ENCODE peak calls at places on chromosomes 12 and 14, in ten cellular contexts. P is colonic mucosa; V is activated B cell treated with CpG ODN at 0.5 μM for 24 hours; K is endothelial cell; T is uterus; H is activated CD8-positive, alpha-beta T cell treated with anti-CD3 and anti-CD28 coated beads for 36 hours; D is WTC11; C is neural crest cell; X is epithelial cell of esophagus; S is bronchial epithelial cell. A is an unnamed sample.

GRCh38 chr12:2415568-2415944 is 362.8 kb downstream of the CACNA1C start:
- DNase-seq in X (no peak), P (no peak), V (no peak), T (no peak), D (no peak), C (no peak), K (no peak), H (no peak), S (no peak), A (no peak)

GRCh38 chr14:68033533-68033932 is 214.0 kb downstream of the RAD51B start:
- DNase-seq in D (no peak), T (no peak), P (no peak), S (no peak), C (no peak), V (no peak), K (no peak), H (no peak), X (no peak), A (no peak)

GRCh38 chr14:95033851-95034622 is 123.3 kb downstream of the DICER1 start:
- DNase-seq in T (no peak), V (no peak), H (no peak), D (no peak), P (peak), X (no peak), C (no peak), S (no peak), K (no peak), A (no peak)

GRCh38 chr14:61811882-61812346 is 49.7 kb downstream of the SNAPC1 start:
- DNase-seq in H (no peak), V (no peak), T (no peak), P (no peak), S (no peak), C (no peak), K (no peak), X (no peak), D (no peak), A (no peak)

GRCh38 chr12:25744334-25744733 is 191.3 kb upstream of the LMNTD1 start:
- DNase-seq in S (no peak), V (no peak), P (no peak), X (no peak), T (no peak), C (no peak), K (no peak), H (no peak), D (no peak), A (no peak)

GRCh38 chr14:104205781-104206180 is 67.4 kb downstream of the KIF26A start:
- DNase-seq in C (no peak), D (no peak), P (no peak), X (no peak), S (no peak), T (no peak), K (no peak), V (no peak), H (no peak), A (no peak)

GRCh38 chr12:1217191-1217949 is 226.3 kb downstream of the ERC1 start:
- DNase-seq in V (no peak), X (peak), D (no peak), T (no peak), S (peak), H (no peak), C (no peak), P (peak), K (no peak), A (peak)

GRCh38 chr12:43551971-43552559 is at the start of gene ADAMTS20:
- DNase-seq in D (peak), S (no peak), V (no peak), H (no peak), P (no peak), T (no peak), X (peak), K (peak), C (peak), A (no peak)

GRCh38 chr12:5078423-5078822 is 34.7 kb downstream of the KCNA5 start:
- DNase-seq in P (no peak), K (no peak), H (no peak), X (no peak), V (no peak), S (no peak), T (no peak), D (no peak), C (no peak), A (no peak)

GRCh38 chr12:11885261-11886038 is 185.3 kb upstream of the BCL2L14 start:
- DNase-seq in K (peak), C (no peak), T (no peak), S (peak), V (no peak), X (peak), P (peak), D (no peak), H (no peak), A (peak)

GRCh38 chr14:37197421-37198272 is at the start of gene MIPOL1:
- DNase-seq in V (no peak), C (peak), P (peak), D (peak), X (peak), T (peak), K (peak), H (peak), S (peak), A (peak)

GRCh38 chr14:51458563-51458955 is 193.2 kb upstream of the FRMD6 start:
- DNase-seq in C (no peak), T (no peak), S (peak), X (peak), K (no peak), V (no peak), P (no peak), H (no peak), D (no peak), A (peak)

GRCh38 chr14:92039073-92039719 is 663 bp downstream of the TRIP11 start:
- DNase-seq in T (no peak), X (peak), K (peak), S (peak), H (peak), D (peak), V (no peak), P (peak), C (no peak), A (peak)

GRCh38 chr14:24113801-24114535 is 609 bp upstream of the DCAF11 start:
- DNase-seq in H (peak), X (peak), K (peak), T (peak), S (peak), V (peak), C (peak), P (peak), D (peak), A (peak)

GRCh38 chr14:90534091-90534837 is 137.4 kb downstream of the CALM1 start:
- DNase-seq in T (no peak), S (no peak), C (no peak), D (no peak), H (no peak), X (no peak), P (no peak), K (peak), V (no peak), A (no peak)

GRCh38 chr14:81164167-81164774 is 56.5 kb downstream of the GTF2A1 start:
- DNase-seq in K (peak), H (peak), V (no peak), C (peak), T (peak), P (peak), X (peak), D (peak), S (peak), A (peak)

GRCh38 chr12:32507559-32508276 is 108.4 kb downstream of the FGD4 start:
- DNase-seq in C (no peak), V (no peak), H (no peak), D (no peak), X (no peak), T (no peak), K (no peak), P (no peak), S (no peak), A (no peak)

GRCh38 chr12:2640709-2641108 is 154.1 kb upstream of the FKBP4 start:
- DNase-seq in P (no peak), D (peak), S (peak), C (no peak), H (peak), T (peak), K (no peak), V (no peak), X (peak), A (peak)

GRCh38 chr14:85076111-85076510 is 453.8 kb upstream of the FLRT2 start:
- DNase-seq in V (no peak), S (peak), T (no peak), C (no peak), P (no peak), X (peak), D (no peak), H (no peak), K (no peak), A (peak)

GRCh38 chr12:112524676-112525425 is 106.1 kb downstream of the PTPN11 start:
- DNase-seq in X (peak), K (no peak), C (no peak), P (no peak), S (peak), V (no peak), T (no peak), H (no peak), D (peak), A (peak)

GRCh38 chr14:65972346-65972745 is 513.8 kb upstream of the CCDC196 start:
- DNase-seq in X (no peak), T (no peak), V (no peak), S (no peak), K (no peak), P (no peak), C (no peak), H (no peak), D (no peak), A (no peak)

GRCh38 chr14:51176819-51177218 is 63.2 kb upstream of the TMX1 start:
- DNase-seq in X (no peak), P (no peak), T (no peak), C (no peak), S (no peak), V (no peak), D (no peak), K (no peak), H (no peak), A (no peak)

GRCh38 chr14:94462219-94462551 is 9.6 kb upstream of the SERPINA11 start:
- DNase-seq in P (no peak), T (no peak), S (no peak), X (no peak), D (no peak), K (no peak), H (no peak), C (no peak), V (no peak), A (no peak)

GRCh38 chr12:94650143-94651056 is at the start of gene TMCC3:
- DNase-seq in K (peak), D (peak), V (peak), X (peak), C (peak), H (peak), S (peak), T (peak), P (peak), A (peak)

GRCh38 chr12:94648578-94648977 is 1.8 kb downstream of the TMCC3 start:
- DNase-seq in X (peak), H (no peak), V (no peak), K (no peak), P (no peak), S (peak), C (no peak), T (no peak), D (no peak), A (peak)

GRCh38 chr12:94644622-94645021 is 5.7 kb downstream of the TMCC3 start:
- DNase-seq in K (no peak), V (no peak), X (peak), H (peak), D (no peak), T (no peak), S (peak), C (no peak), P (no peak), A (peak)

GRCh38 chr12:94644141-94644575 is 6.2 kb downstream of the TMCC3 start:
- DNase-seq in D (no peak), H (peak), V (no peak), T (no peak), P (no peak), K (no peak), C (no peak), S (peak), X (peak), A (peak)

DNA sequence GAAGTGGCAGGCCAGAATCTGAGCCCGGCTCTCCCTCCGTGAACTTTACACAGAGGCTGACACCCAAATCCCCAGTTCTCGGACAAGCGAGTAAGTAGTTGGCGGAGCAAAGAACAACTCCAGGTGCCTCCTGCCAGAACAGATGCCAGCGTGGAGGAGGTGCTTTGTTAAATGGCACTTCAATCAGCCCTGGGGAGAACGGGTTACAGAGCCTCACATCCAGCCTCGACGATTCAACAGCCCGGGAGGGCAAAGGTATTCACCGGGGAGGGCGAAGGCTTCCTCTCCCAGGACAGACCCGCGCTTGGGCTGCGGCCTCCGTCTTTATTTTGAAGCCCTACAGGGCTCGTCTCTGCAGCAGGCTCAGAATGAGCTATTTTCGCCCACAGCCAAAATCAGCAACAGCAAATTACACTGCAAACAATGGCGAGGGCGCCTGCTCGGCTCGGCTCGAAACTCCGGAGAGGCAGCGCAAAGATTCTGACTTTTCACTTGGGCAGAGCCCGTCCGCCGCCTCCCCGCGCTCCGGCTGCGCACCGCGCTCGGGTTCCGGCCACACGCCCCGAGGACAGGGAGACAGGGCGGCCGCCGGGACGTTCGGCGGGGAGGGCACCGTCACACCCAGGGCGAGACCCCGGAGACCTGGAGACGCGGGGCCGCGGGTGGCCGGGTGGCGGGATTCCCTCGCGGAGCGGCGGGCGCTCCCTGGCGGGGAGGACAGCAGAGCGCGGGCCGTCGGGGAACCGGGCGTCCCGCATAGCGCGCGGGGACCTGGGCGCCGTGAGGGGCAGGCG is 811 bp downstream of the TMCC3 start:
- DNase-seq in C (peak), S (peak), T (peak), V (peak), D (peak), X (peak), P (peak), K (peak), H (peak), A (peak)
- TF ChIP-seq CTCF in C (peak), S (peak), T (peak), V (no peak), D (no peak), X (no peak), P (peak), K (no peak), H (peak), A (peak)

GRCh38 chr12:7061596-7061995 is 1.1 kb downstream of the C1S start:
- DNase-seq in D (no peak), T (no peak), K (no peak), P (no peak), V (no peak), C (no peak), S (no peak), X (no peak), H (no peak), A (no peak)

GRCh38 chr12:7058850-7059249 is 1.7 kb upstream of the C1S start:
- DNase-seq in X (no peak), V (no peak), P (no peak), C (no peak), K (no peak), H (no peak), S (no peak), D (no peak), T (no peak), A (no peak)

GRCh38 chr12:7061138-7061537 is 620 bp downstream of the C1S start:
- DNase-seq in S (no peak), V (no peak), K (no peak), P (no peak), T (no peak), C (no peak), X (no peak), D (no peak), H (no peak), A (no peak)

GRCh38 chr12:7059780-7060179 is 738 bp upstream of the C1S start:
- DNase-seq in C (no peak), K (no peak), S (no peak), P (no peak), V (no peak), D (no peak), H (no peak), X (no peak), T (no peak), A (no peak)

GRCh38 chr12:7060353-7060954 is at the start of gene C1S:
- DNase-seq in H (no peak), D (peak), K (peak), V (no peak), P (peak), C (no peak), X (peak), T (peak), S (peak), A (peak)
- TF ChIP-seq CTCF in H (no peak), D (no peak), K (no peak), V (no peak), P (peak), C (peak), X (peak), T (peak), S (peak), A (peak)

DNA sequence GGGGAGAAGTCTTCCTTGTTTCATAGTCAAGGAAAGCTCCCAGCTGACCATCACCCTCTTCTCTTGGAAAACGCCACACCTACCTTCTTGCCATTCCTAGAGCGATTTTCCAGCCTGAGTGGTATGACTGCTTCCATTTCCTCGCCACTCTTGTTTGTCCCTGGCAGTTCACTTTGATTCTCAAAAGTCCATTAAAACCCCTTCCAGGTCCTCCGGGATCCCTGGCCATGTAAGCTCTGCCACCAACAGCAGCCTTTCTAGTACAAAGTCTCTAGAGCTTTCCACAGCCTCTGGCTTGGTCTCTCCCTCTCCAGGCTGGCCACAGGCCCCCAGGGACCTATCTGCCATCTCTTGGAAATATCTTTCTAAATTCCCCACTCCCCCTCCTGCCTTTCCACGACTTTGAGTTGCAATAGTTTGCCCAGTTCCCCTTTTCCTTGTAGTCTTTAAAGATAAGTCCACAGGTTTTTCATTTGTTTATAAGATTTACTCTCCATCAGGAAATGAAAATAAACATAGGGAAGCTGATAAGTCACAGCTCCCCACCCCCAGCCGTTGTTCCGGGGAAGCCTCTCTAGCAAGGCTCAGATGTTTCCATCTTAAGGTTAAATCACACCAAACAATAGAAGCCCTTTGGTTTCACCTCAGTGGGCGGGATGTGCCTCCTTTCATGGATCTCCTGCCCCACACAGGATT is 42.9 kb upstream of the SINHCAF start:
- DNase-seq in H (no peak), C (no peak), P (peak), D (peak), X (no peak), V (no peak), S (no peak), T (no peak), K (no peak), A (no peak)
- TF ChIP-seq CTCF in H (no peak), C (no peak), P (no peak), D (no peak), X (no peak), V (no peak), S (no peak), T (no peak), K (no peak), A (no peak)

DNA sequence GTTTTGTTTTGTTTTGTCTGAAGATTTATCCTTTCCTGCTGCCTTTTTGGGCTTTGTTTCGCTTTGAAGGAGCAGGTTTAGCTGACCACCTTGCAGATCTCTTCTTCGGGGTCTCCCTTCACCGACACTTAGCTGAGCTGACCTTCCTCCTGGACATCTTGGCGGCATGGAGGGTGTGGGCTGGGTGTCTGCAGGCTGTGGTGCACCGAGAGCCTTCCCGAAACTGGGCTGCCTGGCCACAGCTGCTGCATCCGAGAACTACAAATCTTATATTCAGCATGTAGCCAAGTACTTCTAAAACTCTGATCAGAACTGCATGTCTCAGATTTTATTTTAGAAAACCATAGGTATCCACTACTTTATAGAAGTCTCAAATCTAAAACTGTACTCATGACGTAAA is 84.9 kb downstream of the PPFIBP1 start:
- DNase-seq in V (no peak), D (no peak), H (no peak), S (no peak), C (no peak), K (no peak), T (no peak), P (no peak), X (no peak), A (no peak)
- TF ChIP-seq CTCF in V (no peak), D (no peak), H (no peak), S (no peak), C (no peak), K (no peak), T (no peak), P (no peak), X (no peak), A (no peak)

DNA sequence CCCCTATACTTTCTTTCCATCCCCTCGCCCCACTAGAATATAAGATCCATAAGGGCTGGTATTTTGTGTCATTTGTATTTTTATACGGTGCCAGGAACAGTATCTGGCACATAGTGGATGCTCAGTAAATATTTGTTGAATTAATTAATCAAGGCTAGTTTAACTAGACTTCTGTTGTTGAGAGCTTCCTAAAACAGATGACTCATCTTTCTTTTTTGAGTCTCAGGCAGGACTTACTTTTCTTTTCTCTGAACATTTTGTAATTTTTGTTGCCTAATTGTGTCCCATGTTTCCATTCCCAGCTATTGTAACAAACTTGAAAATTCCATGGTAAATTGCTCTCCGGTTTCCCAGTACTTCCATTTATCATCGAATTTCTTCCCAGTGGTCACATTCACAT is 16.7 kb downstream of the STK38L start:
- DNase-seq in C (no peak), P (no peak), S (peak), D (no peak), X (peak), H (no peak), K (no peak), V (no peak), T (no peak), A (no peak)
- TF ChIP-seq CTCF in C (no peak), P (no peak), S (no peak), D (no peak), X (no peak), H (no peak), K (no peak), V (no peak), T (no peak), A (no peak)

GRCh38 chr14:36069535-36069900 is 107.0 kb downstream of the PTCSC3 start:
- DNase-seq in K (peak), C (peak), V (no peak), D (peak), S (peak), X (peak), H (peak), P (no peak), T (no peak), A (peak)
- TF ChIP-seq CTCF in K (peak), C (peak), V (no peak), D (peak), S (peak), X (peak), H (peak), P (peak), T (no peak), A (peak)

GRCh38 chr12:98679611-98680005 is 34.5 kb downstream of the APAF1 start:
- DNase-seq in K (no peak), H (no peak), V (no peak), P (no peak), D (no peak), C (no peak), S (no peak), T (no peak), X (no peak), A (no peak)

GRCh38 chr12:98684199-98684598 is 39.1 kb downstream of the APAF1 start:
- DNase-seq in S (no peak), T (no peak), X (no peak), D (no peak), H (no peak), V (no peak), K (no peak), P (no peak), C (no peak), A (no peak)

GRCh38 chr12:98678236-98678945 is 33.3 kb downstream of the APAF1 start:
- DNase-seq in C (no peak), P (no peak), T (no peak), V (no peak), K (no peak), H (no peak), S (no peak), D (peak), X (no peak), A (no peak)

GRCh38 chr12:98678946-98679610 is 34.0 kb downstream of the APAF1 start:
- DNase-seq in D (no peak), V (no peak), K (no peak), P (peak), X (no peak), H (no peak), C (no peak), T (no peak), S (no peak), A (no peak)
- TF ChIP-seq CTCF in D (no peak), V (no peak), K (no peak), P (no peak), X (no peak), H (no peak), C (no peak), T (no peak), S (no peak), A (no peak)

A was measured in RWPE1.